ENCODE peak calls at places on chromosomes 5 and 9, in seven cellular contexts. U, I, N, X, A, L and T are unnamed samples.

GRCh38 chr5:128284236-128284635 is 200.7 kb downstream of the SLC12A2 start:
- DNase-seq in X (no peak), N (no peak), L (no peak), I (no peak), A (no peak), U (no peak), T (no peak)

GRCh38 chr5:171137768-171138540 is 171.1 kb upstream of the TLX3 start:
- DNase-seq in N (no peak), X (no peak), U (no peak), L (no peak), I (no peak), A (no peak), T (no peak)

GRCh38 chr5:179549973-179550510 is 312 bp upstream of the RUFY1 start:
- DNase-seq in U (peak), L (no peak), I (no peak), X (no peak), A (peak), N (peak), T (no peak)

GRCh38 chr5:14739538-14739937 is 75.0 kb downstream of the OTULIN start:
- DNase-seq in U (no peak), N (no peak), A (no peak), X (no peak), I (no peak), L (no peak), T (no peak)

GRCh38 chr5:68285857-68286611 is 70.5 kb downstream of the PIK3R1 start:
- DNase-seq in A (no peak), X (peak), I (peak), U (peak), N (peak), L (no peak), T (peak)

GRCh38 chr5:96014395-96014794 is 52.7 kb upstream of the ELL2 start:
- DNase-seq in N (no peak), U (no peak), X (no peak), L (no peak), I (no peak), A (no peak), T (no peak)

GRCh38 chr9:37271679-37272078 is 150.8 kb upstream of the GRHPR start:
- DNase-seq in L (no peak), X (no peak), N (no peak), U (no peak), A (no peak), I (no peak), T (no peak)

GRCh38 chr5:78458843-78459242 is 98.4 kb downstream of the SCAMP1 start:
- DNase-seq in N (no peak), A (no peak), U (no peak), I (no peak), L (no peak), X (no peak), T (no peak)

GRCh38 chr5:96004087-96004486 is 42.4 kb upstream of the ELL2 start:
- DNase-seq in U (no peak), I (no peak), L (no peak), X (no peak), N (no peak), A (no peak), T (no peak)

GRCh38 chr5:87526131-87526530 is 113.4 kb upstream of the CCNH start:
- DNase-seq in X (no peak), I (no peak), A (no peak), U (no peak), L (no peak), N (no peak), T (no peak)
- TF ChIP-seq JUND in X (no peak), I (no peak), A (no peak), U (no peak), L (no peak), N (no peak), T (no peak)

GRCh38 chr5:173825215-173825865 is 62.8 kb upstream of the CPEB4 start:
- DNase-seq in A (no peak), L (no peak), N (peak), U (peak), I (no peak), X (no peak), T (peak)

GRCh38 chr5:173826179-173826920 is 61.8 kb upstream of the CPEB4 start:
- DNase-seq in I (no peak), U (peak), A (no peak), X (no peak), N (no peak), L (no peak), T (no peak)

GRCh38 chr5:173826921-173827350 is 61.2 kb upstream of the CPEB4 start:
- DNase-seq in U (peak), N (no peak), I (no peak), X (no peak), L (no peak), A (no peak), T (no peak)

GRCh38 chr5:173823274-173823644 is 64.9 kb upstream of the CPEB4 start:
- DNase-seq in U (no peak), X (no peak), N (no peak), I (no peak), A (no peak), L (no peak), T (peak)

GRCh38 chr5:173823721-173824567 is 64.2 kb upstream of the CPEB4 start:
- DNase-seq in I (no peak), N (no peak), L (peak), U (peak), A (no peak), X (no peak), T (peak)
- TF ChIP-seq JUND in I (no peak), N (no peak), L (no peak), U (peak), A (no peak), X (no peak), T (peak)

GRCh38 chr9:92561374-92562329 is 25.9 kb upstream of the ECM2 start:
- DNase-seq in X (no peak), U (no peak), L (no peak), A (no peak), I (no peak), N (no peak), T (no peak)
- TF ChIP-seq JUND in X (no peak), U (no peak), L (no peak), A (no peak), I (no peak), N (peak), T (no peak)

GRCh38 chr9:114027159-114027895 is 50.8 kb downstream of the AMBP start:
- DNase-seq in L (no peak), A (no peak), X (no peak), U (no peak), I (no peak), N (no peak), T (no peak)

GRCh38 chr9:114025760-114026159 is 52.3 kb downstream of the AMBP start:
- DNase-seq in L (no peak), A (no peak), N (no peak), X (no peak), I (no peak), U (no peak), T (no peak)

GRCh38 chr9:114023961-114024360 is 54.1 kb downstream of the AMBP start:
- DNase-seq in I (no peak), N (no peak), U (no peak), X (no peak), L (no peak), A (no peak), T (no peak)

GRCh38 chr9:114026335-114026734 is 51.8 kb downstream of the AMBP start:
- DNase-seq in L (no peak), I (no peak), U (no peak), X (no peak), A (no peak), N (no peak), T (no peak)

GRCh38 chr9:114025196-114025753 is 52.8 kb downstream of the AMBP start:
- DNase-seq in I (no peak), U (no peak), N (no peak), A (no peak), L (no peak), X (no peak), T (no peak)
- TF ChIP-seq JUND in I (no peak), U (no peak), N (no peak), A (no peak), L (no peak), X (no peak), T (no peak)

DNA sequence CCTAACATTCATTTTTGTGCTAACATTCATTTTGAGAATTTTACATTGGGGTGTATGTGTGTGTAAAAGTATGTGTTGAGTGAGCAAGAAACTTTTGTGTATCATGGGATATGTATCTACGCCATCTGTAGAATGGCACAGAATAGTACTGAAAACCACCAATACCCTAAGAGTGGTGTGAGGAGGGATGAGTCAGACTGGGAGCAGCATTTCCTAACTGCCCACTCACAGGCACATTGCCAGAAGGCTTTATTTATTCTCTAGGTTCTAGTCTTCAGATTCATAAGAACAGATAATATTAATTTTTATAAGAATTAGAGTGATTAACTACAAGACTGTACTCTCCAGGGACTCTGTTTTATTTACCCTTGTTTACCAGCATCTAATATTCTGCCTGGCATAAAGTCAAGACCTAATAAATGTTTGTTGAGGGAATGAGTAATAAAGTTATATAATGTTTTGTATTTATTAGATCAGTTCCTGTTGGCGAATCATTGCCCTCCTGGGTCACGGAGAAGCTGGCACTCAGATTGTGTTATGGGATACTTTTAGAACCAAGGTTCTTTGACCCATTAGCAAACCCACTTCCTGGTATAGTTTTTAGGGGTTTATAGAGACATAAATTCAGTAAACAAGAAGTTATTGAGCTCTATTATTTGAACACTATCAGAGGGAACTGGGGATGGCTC is 159.1 kb upstream of the PPP2R2B start:
- DNase-seq in N (no peak), A (no peak), U (no peak), I (peak), L (no peak), X (no peak), T (no peak)
- TF ChIP-seq JUND in N (peak), A (no peak), U (no peak), I (peak), L (no peak), X (no peak), T (no peak)

GRCh38 chr5:9411142-9411541 is 134.7 kb downstream of the SEMA5A start:
- DNase-seq in N (no peak), I (no peak), X (no peak), U (no peak), L (no peak), A (no peak), T (no peak)
- TF ChIP-seq JUND in N (no peak), I (no peak), X (no peak), U (no peak), L (no peak), A (no peak), T (no peak)

GRCh38 chr5:40904205-40904993 is 4.9 kb upstream of the C7 start:
- DNase-seq in A (peak), L (peak), I (peak), U (peak), N (peak), X (peak), T (peak)
- TF ChIP-seq JUND in A (no peak), L (no peak), I (no peak), U (no peak), N (no peak), X (no peak), T (no peak)

DNA sequence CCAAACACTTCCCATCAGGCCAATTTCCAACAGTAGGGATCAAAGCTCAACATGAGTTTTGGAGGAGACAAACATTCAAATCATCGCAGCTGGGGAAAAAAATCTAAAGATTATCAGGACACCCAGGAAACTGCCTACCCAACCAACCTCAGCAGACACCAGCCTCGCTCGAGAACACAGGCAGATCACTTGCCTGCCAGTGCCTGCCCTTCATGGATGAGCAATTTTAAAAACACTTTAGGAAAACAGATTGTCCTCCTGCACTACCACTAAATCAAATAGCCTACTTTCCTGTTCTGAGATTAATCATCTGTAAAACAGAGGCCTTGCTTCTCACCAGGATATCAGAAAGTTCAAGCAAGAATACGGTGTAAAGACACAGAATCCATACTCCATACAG is 14.7 kb upstream of the TMEM174 start:
- DNase-seq in L (no peak), U (no peak), I (no peak), X (no peak), A (no peak), N (no peak), T (no peak)
- TF ChIP-seq JUND in L (no peak), U (no peak), I (no peak), X (no peak), A (no peak), N (no peak), T (no peak)

GRCh38 chr5:167642779-167643517 is 648.5 kb upstream of the WWC1 start:
- DNase-seq in A (no peak), X (no peak), U (no peak), L (no peak), N (peak), I (no peak), T (no peak)
- TF ChIP-seq JUND in A (no peak), X (no peak), U (no peak), L (no peak), N (peak), I (no peak), T (no peak)